ENCODE peak calls at places on chromosomes 7 and 10, in five cellular contexts. G is HFFc6; E is activated naive CD8-positive, alpha-beta T cell treated with anti-CD3 and anti-CD28 coated beads for 36 hours; O is dorsolateral prefrontal cortex; Y is left kidney. W is an unnamed sample.

GRCh38 chr10:70758757-70759514 is 26.2 kb downstream of the TBATA start:
- DNase-seq in G (peak; percentile 60), E (peak; percentile 59), O (peak; percentile 80), Y (peak; percentile 88), W (peak; percentile 69)

GRCh38 chr7:99272476-99273045 is at the start of gene MYH16:
- DNase-seq in G (no peak), E (no peak), O (no peak), Y (no peak), W (no peak)

GRCh38 chr7:149598721-149599308 is 101.2 kb upstream of the ZNF746 start:
- DNase-seq in G (peak; percentile 40), E (peak; percentile 26), O (no peak), Y (peak; percentile 49), W (peak; percentile 28)

GRCh38 chr10:43708256-43708655 is 59.6 kb upstream of the ZNF32 start:
- DNase-seq in G (no peak), E (no peak), O (no peak), Y (peak; percentile 34), W (peak; percentile 34)

GRCh38 chr7:106464651-106465050 is 179.9 kb upstream of the NAMPT start:
- DNase-seq in G (no peak), E (no peak), O (no peak), Y (no peak), W (no peak)

GRCh38 chr7:115009736-115010435 is 88.0 kb downstream of the MDFIC start:
- DNase-seq in G (no peak), E (no peak), O (no peak), Y (no peak), W (peak; percentile 23)

GRCh38 chr7:88092676-88092999 is 127.2 kb downstream of the SRI start:
- DNase-seq in G (no peak), E (no peak), O (no peak), Y (no peak), W (no peak)

GRCh38 chr10:110376021-110376773 is 71.5 kb upstream of the SMNDC1 start:
- DNase-seq in G (no peak), E (no peak), O (no peak), Y (peak; percentile 85), W (peak; percentile 47)

GRCh38 chr10:63266337-63267327 is 133.5 kb downstream of the NRBF2 start:
- DNase-seq in G (no peak), E (no peak), O (no peak), Y (peak; percentile 17), W (no peak)

GRCh38 chr10:59970396-59971368 is 64.3 kb upstream of the CCDC6 start:
- DNase-seq in G (no peak), E (no peak), O (no peak), Y (no peak), W (no peak)

GRCh38 chr7:150746931-150747330 is 9.7 kb downstream of the GIMAP5 start:
- DNase-seq in G (no peak), E (no peak), O (no peak), Y (no peak), W (no peak)

GRCh38 chr10:42177077-42177792 is 461.1 kb downstream of the ZNF33B start:
- DNase-seq in G (no peak), E (no peak), O (no peak), Y (no peak), W (no peak)

GRCh38 chr10:131149111-131149510 is 162.4 kb downstream of the TCERG1L start:
- DNase-seq in G (no peak), E (no peak), O (no peak), Y (no peak), W (no peak)

GRCh38 chr10:43229208-43230061 is 37.4 kb downstream of the RASGEF1A start:
- DNase-seq in G (no peak), E (peak; percentile 45), O (peak; percentile 24), Y (peak; percentile 65), W (no peak)

GRCh38 chr7:114392686-114393085 is 21.9 kb upstream of the FOXP2 start:
- DNase-seq in G (no peak), E (no peak), O (no peak), Y (no peak), W (peak; percentile 3)

GRCh38 chr7:64504581-64505120 is 58.2 kb downstream of the ZNF680 start:
- DNase-seq in G (no peak), E (no peak), O (no peak), Y (no peak), W (no peak)

GRCh38 chr10:30557884-30558283 is 71.7 kb downstream of the LYZL2 start:
- DNase-seq in G (no peak), E (no peak), O (no peak), Y (peak; percentile 38), W (peak; percentile 36)

GRCh38 chr10:31347705-31348104 is 28.7 kb downstream of the ZEB1 start:
- DNase-seq in G (no peak), E (no peak), O (no peak), Y (no peak), W (no peak)

GRCh38 chr10:48610585-48611093 is 5.8 kb upstream of the ARHGAP22 start:
- DNase-seq in G (no peak), E (no peak), O (no peak), Y (no peak), W (no peak)

GRCh38 chr7:143238289-143238995 is 16.6 kb downstream of the TAS2R40 start:
- DNase-seq in G (no peak), E (no peak), O (no peak), Y (no peak), W (no peak)

GRCh38 chr7:34165927-34166550 is 260.7 kb downstream of the BMPER start:
- DNase-seq in G (peak; percentile 52), E (no peak), O (no peak), Y (peak; percentile 40), W (peak; percentile 65)

GRCh38 chr10:43203491-43204393 is 63.1 kb downstream of the RASGEF1A start:
- DNase-seq in G (no peak), E (no peak), O (no peak), Y (peak; percentile 64), W (peak; percentile 22)

GRCh38 chr7:104960741-104961479 is 53.1 kb upstream of the KMT2E start:
- DNase-seq in G (no peak), E (no peak), O (no peak), Y (no peak), W (no peak)

GRCh38 chr7:130141161-130141857 is 63.9 kb downstream of the TMEM209 start:
- DNase-seq in G (peak; percentile 67), E (peak; percentile 35), O (peak; percentile 47), Y (peak; percentile 99), W (peak; percentile 55)

GRCh38 chr7:132742152-132742551 is 165.9 kb upstream of the PLXNA4 start:
- DNase-seq in G (peak; percentile 86), E (no peak), O (no peak), Y (peak; percentile 26), W (no peak)

GRCh38 chr7:20804376-20804775 is 17.7 kb upstream of the SP8 start:
- DNase-seq in G (no peak), E (no peak), O (no peak), Y (no peak), W (no peak)

GRCh38 chr7:17618652-17618974 is 320.2 kb downstream of the AHR start:
- DNase-seq in G (no peak), E (no peak), O (no peak), Y (no peak), W (no peak)

GRCh38 chr10:132098539-132099421 is 33.0 kb downstream of the JAKMIP3 start:
- DNase-seq in G (no peak), E (no peak), O (peak; percentile 23), Y (no peak), W (no peak)

GRCh38 chr7:146359181-146359580 is 242.6 kb downstream of the CNTNAP2 start:
- DNase-seq in G (no peak), E (no peak), O (no peak), Y (no peak), W (no peak)

GRCh38 chr10:23742807-23743206 is 303.9 kb downstream of the OTUD1 start:
- DNase-seq in G (no peak), E (no peak), O (no peak), Y (no peak), W (no peak)

GRCh38 chr7:133273221-133273620 is 20.3 kb downstream of the EXOC4 start:
- DNase-seq in G (no peak), E (no peak), O (no peak), Y (peak; percentile 92), W (no peak)

GRCh38 chr10:129725011-129725410 is 239.1 kb downstream of the EBF3 start:
- DNase-seq in G (no peak), E (no peak), O (no peak), Y (no peak), W (no peak)

GRCh38 chr7:191105-192034 is 1.0 kb upstream of the FAM20C start:
- DNase-seq in G (peak; percentile 63), E (no peak), O (peak; percentile 50), Y (peak; percentile 89), W (peak; percentile 80)

GRCh38 chr10:59362991-59363390 is 642 bp upstream of the FAM13C start:
- DNase-seq in G (no peak), E (no peak), O (peak; percentile 70), Y (peak; percentile 88), W (peak; percentile 63)

GRCh38 chr10:132653721-132654120 is 116.1 kb downstream of the INPP5A start:
- DNase-seq in G (no peak), E (no peak), O (no peak), Y (no peak), W (no peak)

GRCh38 chr7:35536396-35536826 is 158.5 kb downstream of the HERPUD2 start:
- DNase-seq in G (no peak), E (no peak), O (no peak), Y (no peak), W (no peak)

GRCh38 chr7:2757904-2758672 is 70.1 kb downstream of the AMZ1 start:
- DNase-seq in G (peak; percentile 99), E (peak; percentile 78), O (no peak), Y (peak; percentile 70), W (peak; percentile 100)

GRCh38 chr10:29315814-29316213 is 26.9 kb downstream of the LYZL1 start:
- DNase-seq in G (no peak), E (no peak), O (no peak), Y (peak; percentile 18), W (no peak)